ENCODE peak calls at places on chromosomes 3 and 15, in nine cellular contexts. R is SK-N-SH, X is A673, O is fibroblast of pulmonary artery, J is A549, E is neural progenitor cell, B is colonic mucosa, N is astrocyte of the spinal cord, W is mammary epithelial cell. H is an unnamed sample.
A peak's percentile ranks its signal among the peaks of the same experiment; 100 is the strongest.

GRCh38 chr3:24496529-24497482 is 2.2 kb upstream of the THRB start:
- DNase-seq in R (peak; percentile 63), X (peak; percentile 61), O (peak; percentile 69), J (peak; percentile 81), E (peak; percentile 74), B (peak; percentile 82), N (peak; percentile 89), W (no peak), H (peak; percentile 46)

GRCh38 chr3:112647122-112647521 is 6.2 kb upstream of the CCDC80 start:
- DNase-seq in R (no peak), X (no peak), O (peak; percentile 94), J (peak; percentile 61), E (peak; percentile 52), B (no peak), N (peak; percentile 83), W (peak; percentile 64), H (peak; percentile 86)

GRCh38 chr3:166190360-166190759 is 353.1 kb upstream of the BCHE start:
- DNase-seq in R (no peak), X (no peak), O (peak; percentile 35), J (no peak), E (peak; percentile 54), B (no peak), N (peak; percentile 65), W (peak; percentile 80), H (peak; percentile 86)

GRCh38 chr15:62821384-62822131 is 221.0 kb upstream of the TPM1 start:
- DNase-seq in R (no peak), X (no peak), O (no peak), J (peak; percentile 38), E (no peak), B (peak; percentile 65), N (no peak), W (no peak), H (no peak)

GRCh38 chr3:55458398-55458797 is 28.7 kb downstream of the WNT5A start:
- DNase-seq in R (no peak), X (no peak), O (no peak), J (no peak), E (no peak), B (no peak), N (no peak), W (no peak), H (no peak)

GRCh38 chr3:62755285-62755684 is 119.9 kb downstream of the CADPS start:
- DNase-seq in R (peak; percentile 23), X (no peak), O (no peak), J (no peak), E (no peak), B (no peak), N (no peak), W (peak; percentile 55), H (peak; percentile 94)

GRCh38 chr15:60237411-60237810 is 160.4 kb downstream of the ANXA2 start:
- DNase-seq in R (no peak), X (no peak), O (no peak), J (no peak), E (no peak), B (no peak), N (peak; percentile 12), W (no peak), H (no peak)

GRCh38 chr15:48556159-48556897 is 89.2 kb downstream of the FBN1 start:
- DNase-seq in R (no peak), X (no peak), O (no peak), J (no peak), E (no peak), B (no peak), N (peak; percentile 36), W (no peak), H (no peak)

GRCh38 chr15:59299919-59300617 is 72.6 kb downstream of the MYO1E start:
- DNase-seq in R (no peak), X (peak; percentile 92), O (peak; percentile 98), J (peak; percentile 91), E (no peak), B (peak; percentile 94), N (peak; percentile 96), W (peak; percentile 97), H (peak; percentile 99)

DNA sequence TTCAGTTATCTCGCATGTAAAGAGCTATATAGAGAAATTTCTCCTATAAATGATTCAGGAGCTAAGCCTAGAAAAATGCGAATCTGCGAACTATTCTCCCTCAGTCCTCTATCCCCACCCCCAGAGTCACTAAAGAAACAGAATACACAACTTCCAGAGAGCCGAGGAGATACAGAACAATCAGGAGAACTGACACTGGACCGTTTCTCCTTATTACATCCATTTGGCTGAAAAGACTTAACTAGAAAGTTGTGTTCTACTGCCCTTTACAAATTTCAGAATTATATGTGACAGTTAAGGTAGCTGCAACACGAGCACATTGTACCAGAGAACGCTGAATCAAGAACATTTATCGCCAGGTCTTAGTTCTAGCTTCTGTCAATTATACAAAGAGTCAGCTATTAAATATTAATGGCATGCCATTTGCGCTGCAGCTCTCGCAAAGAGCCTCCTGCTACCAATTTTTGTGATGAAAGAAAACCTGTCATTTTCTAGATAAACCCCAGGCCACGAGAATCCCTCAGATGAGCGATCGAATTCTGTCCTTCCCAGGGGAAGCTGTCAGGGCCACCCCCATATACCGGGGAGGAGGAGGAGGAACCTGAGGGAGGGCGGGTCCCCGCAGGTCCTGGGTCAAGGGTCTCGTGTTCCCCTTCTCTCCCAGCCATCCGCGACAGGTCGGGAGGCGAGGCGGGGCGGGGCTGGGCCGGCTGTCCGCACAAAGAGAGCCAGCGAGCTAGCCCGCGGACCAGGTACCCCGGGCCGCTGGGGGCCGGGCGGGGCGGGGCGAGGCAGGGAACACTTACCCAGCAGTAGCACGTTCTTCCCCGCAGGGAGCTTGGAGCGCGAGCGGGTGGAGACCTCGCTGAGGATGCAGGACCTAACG is 875 bp downstream of the DYNC1LI1 start:
- DNase-seq in R (peak; percentile 77), X (peak; percentile 78), O (peak; percentile 43), J (peak; percentile 24), E (peak; percentile 93), B (peak; percentile 75), N (peak; percentile 54), W (peak; percentile 66), H (peak; percentile 66)
- TF ChIP-seq CTCF in R (peak; percentile 8), X (no peak), O (no peak), J (no peak), E (no peak), B (no peak), N (no peak), W (no peak), H (no peak)

GRCh38 chr3:194985031-194985578 is 285.9 kb downstream of the XXYLT1 start:
- DNase-seq in R (no peak), X (peak; percentile 26), O (peak; percentile 82), J (no peak), E (peak; percentile 85), B (peak; percentile 77), N (peak; percentile 31), W (no peak), H (peak; percentile 79)
- H3K4me3 ChIP-seq in R (no peak overlapping the region), X (no peak overlapping the region), O (peak overlapping the region; percentile 22), J (no peak overlapping the region), E (no peak overlapping the region), B (peak overlapping the region; percentile 30), N (no peak overlapping the region), W (no peak overlapping the region), H (no peak overlapping the region)

DNA sequence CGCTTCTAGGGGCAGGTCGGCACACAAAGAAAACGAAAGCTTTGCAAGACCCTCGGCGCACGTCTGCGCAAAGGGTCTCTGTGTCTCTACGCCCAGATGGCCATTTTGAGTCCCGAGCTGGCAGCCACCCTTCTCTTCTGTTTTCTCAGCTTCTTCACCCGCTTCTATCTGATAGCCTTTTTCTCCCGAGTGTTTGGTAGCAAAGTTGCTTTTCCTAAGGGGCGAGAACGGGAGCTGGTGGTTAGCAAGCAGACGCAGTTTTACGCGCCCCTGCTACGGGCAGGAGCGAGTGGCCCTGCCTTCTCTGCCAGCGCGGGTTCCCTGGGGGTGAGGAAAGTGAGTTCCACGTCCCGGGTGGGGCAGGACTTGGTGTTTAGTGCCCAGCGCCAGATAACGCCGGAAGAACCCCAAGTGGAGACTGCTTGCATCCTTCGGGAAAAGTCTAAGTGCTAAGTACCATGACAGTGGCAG is 2.9 kb upstream of the MKRN2 start:
- DNase-seq in R (peak; percentile 58), X (peak; percentile 82), O (peak; percentile 29), J (no peak), E (peak; percentile 24), B (peak; percentile 60), N (peak; percentile 33), W (peak; percentile 26), H (peak; percentile 32)
- TF ChIP-seq CTCF in R (no peak), X (no peak), O (no peak), J (no peak), E (no peak), B (no peak), N (no peak), W (no peak), H (no peak)

GRCh38 chr3:12658593-12659058 is 5.3 kb downstream of the RAF1 start:
- DNase-seq in R (no peak), X (peak; percentile 59), O (peak; percentile 48), J (no peak), E (no peak), B (no peak), N (peak; percentile 82), W (no peak), H (peak; percentile 35)
- H3K4me3 ChIP-seq in R (no peak overlapping the region), X (no peak overlapping the region), O (no peak overlapping the region), J (no peak overlapping the region), E (no peak overlapping the region), B (no peak overlapping the region), N (no peak overlapping the region), W (no peak overlapping the region), H (no peak overlapping the region)

GRCh38 chr3:70358978-70359580 is 46.6 kb upstream of the MDFIC2 start:
- DNase-seq in R (peak; percentile 14), X (peak; percentile 15), O (peak; percentile 60), J (peak; percentile 3), E (peak; percentile 35), B (peak; percentile 19), N (peak; percentile 59), W (peak; percentile 5), H (peak; percentile 57)
- TF ChIP-seq CTCF in R (peak; percentile 79), X (peak; percentile 62), O (peak; percentile 59), J (peak; percentile 80), E (peak; percentile 78), B (peak; percentile 44), N (peak; percentile 73), W (peak; percentile 71), H (peak; percentile 69)

GRCh38 chr3:119677641-119677934 is 382 bp upstream of the COX17 start:
- DNase-seq in R (no peak), X (no peak), O (no peak), J (no peak), E (no peak), B (no peak), N (no peak), W (no peak), H (no peak)

GRCh38 chr3:119673875-119674274 is 3.3 kb downstream of the COX17 start:
- DNase-seq in R (no peak), X (no peak), O (no peak), J (no peak), E (no peak), B (no peak), N (no peak), W (no peak), H (no peak)

GRCh38 chr3:119676771-119677640 is at the start of gene COX17:
- DNase-seq in R (peak; percentile 62), X (peak; percentile 97), O (peak; percentile 97), J (peak; percentile 98), E (peak; percentile 93), B (peak; percentile 98), N (peak; percentile 95), W (peak; percentile 96), H (peak; percentile 97)

GRCh38 chr3:119676020-119676419 is 1.2 kb downstream of the COX17 start:
- DNase-seq in R (no peak), X (no peak), O (no peak), J (no peak), E (no peak), B (no peak), N (no peak), W (no peak), H (no peak)

GRCh38 chr3:119675188-119675874 is 1.9 kb downstream of the COX17 start:
- DNase-seq in R (peak; percentile 64), X (no peak), O (no peak), J (no peak), E (no peak), B (no peak), N (no peak), W (no peak), H (no peak)
- H3K4me3 ChIP-seq in R (no peak overlapping the region), X (peak overlapping the region; percentile 52), O (no peak overlapping the region), J (no peak overlapping the region), E (peak overlapping the region; percentile 80), B (no peak overlapping the region), N (no peak overlapping the region), W (peak overlapping the region; percentile 78), H (no peak overlapping the region)

H was measured in epithelial cell of esophagus.